ENCODE peak calls at places on chromosomes 2 and 18, in seven cellular contexts. I is A549, J is HepG2, Y is K562, L is H1, T is SK-N-SH, Z is endothelial cell of umbilical vein. A is an unnamed sample.
A peak's percentile ranks its signal among the peaks of the same experiment; 100 is the strongest.

GRCh38 chr18:45133246-45133645 is 452.6 kb downstream of the SETBP1 start:
- DNase-seq in T (no peak), L (no peak), I (no peak), Y (no peak), Z (no peak), J (no peak), A (no peak)

GRCh38 chr2:4995466-4995865 is 696.7 kb upstream of the SOX11 start:
- DNase-seq in Y (no peak), L (no peak), Z (no peak), J (no peak), I (no peak), T (no peak), A (no peak)

GRCh38 chr18:59273936-59274928 is 978 bp upstream of the RAX start:
- DNase-seq in L (peak; percentile 77), J (no peak), Y (no peak), Z (no peak), T (no peak), I (no peak), A (no peak)

GRCh38 chr2:186170693-186171092 is 315.4 kb upstream of the ZC3H15 start:
- DNase-seq in T (no peak), I (no peak), J (no peak), Y (no peak), L (no peak), Z (no peak), A (no peak)

GRCh38 chr2:219547621-219548020 is 3.8 kb downstream of the TMEM198 start:
- DNase-seq in Z (no peak), Y (no peak), L (no peak), I (no peak), J (no peak), T (no peak), A (no peak)

GRCh38 chr18:21830533-21830932 is 89.9 kb downstream of the MIB1 start:
- DNase-seq in L (no peak), T (no peak), Y (no peak), Z (no peak), J (no peak), I (no peak), A (no peak)

GRCh38 chr2:28293416-28293815 is 99.2 kb upstream of the FOSL2 start:
- DNase-seq in J (no peak), L (no peak), Y (no peak), T (no peak), I (no peak), Z (no peak), A (no peak)

GRCh38 chr2:27199241-27199640 is 12.6 kb upstream of the ATRAID start:
- DNase-seq in T (no peak), Y (no peak), L (no peak), I (no peak), J (no peak), Z (no peak), A (no peak)

GRCh38 chr2:2859732-2860131 is 517.9 kb downstream of the EIPR1 start:
- DNase-seq in T (no peak), Y (no peak), Z (no peak), L (no peak), I (no peak), J (no peak), A (no peak)

GRCh38 chr18:55096261-55097026 is 137.2 kb upstream of the CCDC68 start:
- DNase-seq in L (no peak), Z (peak; percentile 64), J (peak; percentile 7), T (peak; percentile 37), Y (peak; percentile 54), I (peak; percentile 22), A (no peak)

GRCh38 chr2:236633219-236633570 is 63.6 kb downstream of the ACKR3 start:
- DNase-seq in Z (no peak), L (no peak), Y (no peak), J (no peak), I (no peak), T (no peak), A (no peak)

GRCh38 chr2:161166538-161167409 is 6.5 kb downstream of the TANK start:
- DNase-seq in Z (no peak), I (no peak), T (no peak), Y (no peak), J (peak; percentile 74), L (no peak), A (peak; percentile 95)
- TF ChIP-seq MAX in Z (no peak), I (no peak), T (no peak), Y (no peak), J (no peak), L (no peak), A (no peak)

GRCh38 chr2:148642891-148643416 is 1.6 kb upstream of the EPC2 start:
- DNase-seq in Z (peak; percentile 91), T (no peak), L (no peak), J (no peak), I (no peak), Y (peak; percentile 67), A (no peak)
- TF ChIP-seq MAX in Z (no peak), T (no peak), L (no peak), J (no peak), I (no peak), Y (no peak), A (no peak)

DNA sequence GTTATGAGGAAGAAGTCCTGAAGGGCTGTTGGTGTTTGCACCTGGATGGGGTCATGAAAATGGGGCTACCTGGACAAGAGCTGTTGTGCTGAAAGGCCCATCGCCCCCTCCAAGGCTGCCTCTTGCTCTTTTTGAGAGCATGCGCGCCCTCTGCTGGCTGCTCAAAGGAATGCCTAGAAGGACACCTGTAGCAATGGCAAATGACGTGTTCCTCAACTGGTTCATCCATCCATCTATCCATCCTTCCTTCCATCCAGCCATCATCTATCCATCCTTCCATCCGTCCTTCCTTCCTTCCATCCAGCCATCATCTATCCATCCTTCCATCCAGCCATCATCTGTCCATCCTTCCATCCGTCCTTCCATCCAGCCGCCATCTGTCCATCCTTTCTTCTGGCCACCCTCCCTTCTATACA is 17.2 kb upstream of the RPL31 start:
- DNase-seq in Z (peak; percentile 78), J (peak; percentile 81), T (peak; percentile 82), I (peak; percentile 57), Y (peak; percentile 82), L (peak; percentile 80), A (no peak)
- TF ChIP-seq MAX in Z (no peak), J (no peak), T (no peak), I (no peak), Y (no peak), L (no peak), A (no peak)

GRCh38 chr2:85308201-85308600 is 19.6 kb downstream of the TGOLN2 start:
- DNase-seq in Y (no peak), I (no peak), Z (no peak), L (no peak), T (no peak), J (no peak), A (no peak)

GRCh38 chr2:85307527-85307897 is 20.3 kb downstream of the TGOLN2 start:
- DNase-seq in J (no peak), T (no peak), L (no peak), Y (no peak), I (no peak), Z (no peak), A (no peak)

GRCh38 chr2:85309699-85310321 is 18.0 kb downstream of the TGOLN2 start:
- DNase-seq in J (no peak), L (no peak), T (no peak), I (no peak), Z (no peak), Y (no peak), A (no peak)

GRCh38 chr2:85310330-85310729 is 17.5 kb downstream of the TGOLN2 start:
- DNase-seq in L (no peak), Z (no peak), I (no peak), T (no peak), Y (no peak), J (no peak), A (no peak)

GRCh38 chr2:85308951-85309555 is 18.7 kb downstream of the TGOLN2 start:
- DNase-seq in Z (peak; percentile 58), Y (no peak), L (no peak), J (peak; percentile 46), T (peak; percentile 95), I (no peak), A (no peak)
- TF ChIP-seq MAX in Z (no peak), Y (no peak), L (no peak), J (peak; percentile 52), T (no peak), I (no peak), A (no peak)

DNA sequence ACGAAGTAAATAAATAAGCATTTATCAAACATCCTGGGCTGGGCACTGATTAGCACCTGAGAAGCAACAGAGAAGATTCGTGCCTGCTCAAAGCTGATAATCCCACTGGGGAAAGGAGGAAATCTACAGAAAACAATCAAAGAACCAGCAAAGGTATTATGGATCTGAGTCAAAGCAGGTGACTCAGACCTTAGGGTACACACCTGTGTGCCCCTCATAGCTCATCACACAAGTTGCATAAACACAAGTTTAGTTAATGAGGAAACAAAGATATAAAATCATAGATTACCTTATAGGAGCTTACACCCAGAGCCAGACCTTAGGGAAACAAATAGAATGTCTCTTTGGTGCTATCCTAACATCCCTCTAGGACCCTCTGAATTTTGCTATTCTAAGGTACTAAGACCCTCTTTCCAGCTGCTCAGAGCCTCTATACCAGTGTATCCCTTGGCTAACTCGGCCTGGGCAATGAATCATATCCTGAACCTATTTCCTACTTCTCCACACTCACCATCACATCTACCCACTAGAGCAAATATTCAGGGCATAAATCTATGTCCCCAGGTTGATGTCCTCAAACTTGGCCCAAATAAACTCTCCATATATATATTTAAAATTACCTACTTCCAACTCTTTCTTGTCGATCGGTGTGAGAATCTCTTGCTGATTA is 19.3 kb upstream of the CTIF start:
- DNase-seq in T (no peak), L (no peak), I (no peak), J (no peak), Y (no peak), Z (peak; percentile 58), A (no peak)
- TF ChIP-seq MAX in T (no peak), L (no peak), I (no peak), J (no peak), Y (no peak), Z (no peak), A (no peak)

GRCh38 chr2:239677455-239678185 is 276.8 kb upstream of the HDAC4 start:
- DNase-seq in T (no peak), L (no peak), Z (no peak), Y (no peak), J (no peak), I (no peak), A (no peak)

GRCh38 chr2:239674981-239675855 is 274.4 kb upstream of the HDAC4 start:
- DNase-seq in J (no peak), Z (no peak), T (no peak), I (no peak), Y (no peak), L (no peak), A (no peak)

GRCh38 chr2:239674101-239674980 is 273.5 kb upstream of the HDAC4 start:
- DNase-seq in T (no peak), I (no peak), L (no peak), J (no peak), Z (no peak), Y (no peak), A (no peak)

GRCh38 chr2:239676716-239677454 is 276.1 kb upstream of the HDAC4 start:
- DNase-seq in T (no peak), L (no peak), J (no peak), Y (no peak), I (no peak), Z (no peak), A (no peak)

GRCh38 chr2:239675856-239676715 is 275.3 kb upstream of the HDAC4 start:
- DNase-seq in J (no peak), I (no peak), Y (no peak), Z (no peak), L (no peak), T (peak; percentile 72), A (no peak)
- TF ChIP-seq MAX in J (no peak), I (no peak), Y (no peak), Z (no peak), L (no peak), T (no peak), A (no peak)

A was measured in GM12878.